ENCODE peak calls at places on chromosomes 2 and 18, in ten cellular contexts. W is GM23248, L is fibroblast of lung, P is HCT116, X is colonic mucosa, Y is mammary epithelial cell, Q is endodermal cell, A is Karpas-422, J is MM.1S, B is PC-3. V is an unnamed sample. For H3K36me3 and H3K27me3, the result is how much of the 10 kb centered on the place peaks cover.

GRCh38 chr2:127410871-127411396 is 7.3 kb upstream of the PROC start:
- DNase-seq in A (no peak), W (peak), B (peak), Q (no peak), X (no peak), P (no peak), L (peak), Y (no peak), J (peak), V (peak)

GRCh38 chr2:23988371-23988770 is 21.5 kb upstream of the MFSD2B start:
- DNase-seq in W (peak), Y (peak), A (peak), X (no peak), P (no peak), J (peak), B (peak), Q (no peak), L (peak), V (peak)

GRCh38 chr2:20602803-20603202 is 48.1 kb downstream of the HS1BP3 start:
- DNase-seq in B (peak), X (no peak), Q (no peak), A (no peak), W (no peak), Y (no peak), P (no peak), J (no peak), L (no peak), V (no peak)

GRCh38 chr2:185978634-185979405 is 240.2 kb downstream of the FSIP2 start:
- DNase-seq in Y (peak), X (no peak), J (no peak), A (no peak), Q (no peak), L (peak), W (peak), B (peak), P (peak), V (peak)

GRCh38 chr2:164617466-164617865 is 3.8 kb downstream of the GRB14 start:
- DNase-seq in L (no peak), X (no peak), J (no peak), A (no peak), W (peak), P (no peak), Y (peak), B (peak), Q (no peak), V (no peak)

GRCh38 chr2:173752152-173752551 is 213.0 kb downstream of the SP3 start:
- DNase-seq in B (peak), Y (no peak), X (no peak), L (peak), A (peak), W (peak), J (peak), Q (peak), P (peak), V (peak)

GRCh38 chr2:230250231-230250630 is 24.7 kb downstream of the SP140 start:
- DNase-seq in P (no peak), Y (no peak), J (no peak), W (no peak), B (no peak), X (no peak), L (no peak), Q (no peak), A (no peak), V (no peak)

GRCh38 chr2:94987074-94988020 is 38.2 kb upstream of the MAL start:
- DNase-seq in Q (no peak), Y (no peak), P (no peak), B (no peak), L (no peak), X (no peak), J (no peak), A (no peak), W (no peak), V (no peak)

GRCh38 chr2:64937341-64938230 is 51.6 kb upstream of the SLC1A4 start:
- DNase-seq in A (no peak), B (no peak), Q (no peak), L (no peak), Y (no peak), J (peak), W (no peak), X (no peak), P (no peak), V (no peak)

GRCh38 chr2:171185941-171186340 is 25.2 kb upstream of the TLK1 start:
- DNase-seq in X (no peak), Q (no peak), J (no peak), A (no peak), W (peak), B (peak), P (no peak), L (peak), Y (no peak), V (peak)

GRCh38 chr2:180324191-180324590 is 317.1 kb upstream of the CWC22 start:
- DNase-seq in B (no peak), Y (peak), Q (no peak), X (no peak), L (no peak), W (peak), J (no peak), A (no peak), P (no peak), V (no peak)

GRCh38 chr18:57466307-57466706 is 31.1 kb downstream of the ONECUT2 start:
- DNase-seq in B (peak), J (no peak), X (no peak), A (no peak), L (no peak), W (peak), Y (no peak), P (no peak), Q (no peak), V (no peak)

GRCh38 chr18:58390399-58390798 is 238.5 kb downstream of the ALPK2 start:
- DNase-seq in B (no peak), A (no peak), L (no peak), Y (no peak), Q (peak), X (no peak), W (no peak), P (no peak), J (no peak), V (no peak)

GRCh38 chr2:176079851-176080539 is 3.8 kb downstream of the EVX2 start:
- DNase-seq in J (no peak), P (peak), L (no peak), B (no peak), W (peak), X (no peak), A (no peak), Y (no peak), Q (peak), V (peak)

GRCh38 chr2:24333019-24333540 is 27.3 kb downstream of the ITSN2 start:
- DNase-seq in A (no peak), B (no peak), P (no peak), L (no peak), W (no peak), Q (no peak), Y (no peak), X (no peak), J (no peak), V (no peak)

GRCh38 chr2:220090050-220090449 is 462.6 kb downstream of the SLC4A3 start:
- DNase-seq in P (no peak), Q (no peak), B (peak), Y (peak), A (no peak), L (no peak), W (peak), J (no peak), X (no peak), V (peak)

GRCh38 chr2:226475650-226476049 is 324.0 kb downstream of the IRS1 start:
- DNase-seq in W (peak), P (peak), A (no peak), J (no peak), L (peak), X (no peak), B (peak), Q (no peak), Y (peak), V (peak)

GRCh38 chr2:68722712-68723111 is 11.9 kb upstream of the ARHGAP25 start:
- DNase-seq in Q (peak), L (no peak), X (no peak), J (no peak), W (peak), B (no peak), A (peak), P (peak), Y (no peak), V (no peak)

GRCh38 chr2:224171226-224171625 is 132.1 kb upstream of the SERPINE2 start:
- DNase-seq in Y (no peak), A (no peak), J (no peak), X (peak), Q (no peak), P (no peak), B (no peak), W (no peak), L (no peak), V (no peak)

DNA sequence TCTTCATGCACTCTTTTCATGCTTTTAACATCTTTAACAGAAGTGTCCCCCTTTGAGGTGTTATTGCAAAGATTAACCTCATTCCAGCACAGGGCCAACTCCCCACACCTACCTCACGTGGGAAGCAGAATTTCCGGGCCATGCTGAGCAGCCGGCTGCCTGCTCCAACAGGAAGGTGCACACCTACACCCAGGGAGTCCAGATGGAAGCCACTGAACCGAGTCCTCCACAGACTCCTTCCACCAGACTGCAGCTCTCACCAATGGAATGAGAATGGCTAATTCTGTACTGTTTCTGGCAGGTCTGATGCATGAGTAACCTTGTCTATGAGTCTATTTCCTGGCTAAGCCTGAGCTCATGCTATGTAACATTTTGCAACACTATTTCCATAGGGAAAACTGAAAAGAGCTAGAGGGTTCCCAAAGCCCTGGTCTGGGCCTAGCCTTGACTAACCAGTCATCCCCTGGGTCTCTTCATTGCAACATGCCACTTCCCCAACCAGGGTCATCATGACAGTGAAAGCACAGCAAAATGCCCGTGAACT is 11.0 kb downstream of the ERFE start:
- DNase-seq in L (peak), P (no peak), X (no peak), Y (peak), W (peak), J (no peak), B (peak), Q (no peak), A (no peak), V (peak)
- H3K36me3 ChIP-seq in L (under half), P (under half), X (under half), Y (under half), W (under half), J (under half), B (under half), Q (half or more), A (under half), V (under half)

DNA sequence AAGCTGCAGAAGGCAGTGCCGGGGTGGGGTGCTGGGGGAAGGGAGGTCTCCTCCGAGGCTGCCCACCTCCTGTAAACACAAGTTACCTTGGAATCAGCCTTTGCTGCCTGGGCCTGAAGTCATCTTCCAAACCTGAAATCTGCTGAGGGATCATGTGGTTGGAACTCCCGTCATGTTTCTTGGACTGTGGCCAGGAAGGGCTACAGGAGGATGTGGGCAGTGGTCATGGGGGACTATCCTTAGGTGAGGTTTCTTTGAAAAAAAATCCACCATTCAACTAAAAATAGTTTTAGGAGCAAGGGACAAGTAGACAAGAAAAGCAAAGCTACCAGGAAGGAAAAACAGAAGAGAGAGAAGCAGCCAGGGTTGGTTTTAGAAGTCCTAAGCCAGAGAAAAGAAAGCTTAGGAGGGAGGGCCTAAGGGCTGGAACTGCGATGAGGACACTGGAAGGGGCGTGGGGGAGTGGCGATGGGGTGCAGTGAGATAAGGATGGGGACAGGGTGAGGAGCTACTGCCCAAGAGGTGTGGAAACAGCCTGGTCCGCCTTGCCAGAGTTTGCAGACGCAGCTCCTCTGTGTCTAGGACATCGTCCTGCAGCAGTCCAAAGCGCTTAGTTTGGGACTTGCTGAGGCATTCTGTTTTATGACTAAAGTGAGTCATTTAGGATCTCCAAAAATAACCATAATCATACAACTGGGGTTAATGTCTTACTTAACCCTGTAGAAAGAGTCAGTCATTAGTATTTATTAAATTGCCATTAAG is 74.5 kb downstream of the CDK15 start:
- DNase-seq in B (peak), W (peak), J (no peak), P (no peak), X (no peak), L (peak), Y (no peak), Q (no peak), A (no peak), V (peak)
- H3K27me3 ChIP-seq in B (under half), W (under half), J (under half), P (half or more), X (under half), L (under half), Y (under half), Q (under half), A (under half), V (under half)

DNA sequence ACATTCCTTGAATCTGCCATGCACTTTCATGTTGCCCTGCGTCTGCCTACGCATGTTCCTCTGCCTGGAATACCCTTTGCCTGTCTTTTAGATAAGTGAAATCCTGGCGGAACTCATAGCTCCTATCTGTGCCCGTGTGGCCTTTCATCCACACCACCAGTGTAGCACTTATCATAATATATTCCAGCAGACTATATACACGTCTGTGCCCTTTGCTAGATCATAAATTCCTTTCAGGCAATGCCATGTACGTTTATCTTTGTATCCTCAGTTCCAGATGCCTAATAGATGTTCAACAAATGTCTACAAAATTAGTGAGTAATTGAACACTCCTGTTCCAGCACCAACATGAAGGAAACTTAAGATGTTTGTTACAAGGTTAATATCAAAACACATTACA is 106.9 kb downstream of the COLEC12 start:
- DNase-seq in X (no peak), Y (no peak), W (no peak), A (no peak), Q (no peak), P (no peak), J (no peak), L (no peak), B (no peak), V (no peak)
- H3K9ac ChIP-seq in X (no peak), Y (no peak), W (no peak), A (no peak), Q (no peak), P (no peak), J (no peak), L (no peak), B (no peak), V (no peak)

GRCh38 chr18:77000527-77000926 is 132.1 kb downstream of the MBP start:
- DNase-seq in J (peak), P (no peak), W (peak), A (peak), Q (peak), Y (peak), B (peak), L (peak), X (peak), V (peak)

GRCh38 chr18:76999077-76999476 is 133.5 kb downstream of the MBP start:
- DNase-seq in X (no peak), J (no peak), Y (no peak), P (no peak), B (no peak), A (no peak), Q (no peak), W (no peak), L (no peak), V (no peak)

GRCh38 chr18:77001041-77001440 is 131.5 kb downstream of the MBP start:
- DNase-seq in X (no peak), P (no peak), Q (peak), L (no peak), Y (no peak), J (no peak), W (no peak), A (no peak), B (no peak), V (no peak)

GRCh38 chr18:76995896-76996295 is 136.7 kb downstream of the MBP start:
- DNase-seq in L (no peak), B (no peak), A (no peak), J (no peak), W (no peak), Q (no peak), Y (no peak), X (no peak), P (no peak), V (no peak)

GRCh38 chr18:76997951-76998808 is 134.4 kb downstream of the MBP start:
- DNase-seq in Q (peak), W (no peak), P (no peak), A (no peak), L (no peak), Y (no peak), B (no peak), J (no peak), X (no peak), V (no peak)
- H3K36me3 ChIP-seq in Q (under half), W (under half), P (under half), A (under half), L (under half), Y (under half), B (under half), J (under half), X (under half), V (under half)

GRCh38 chr2:218876562-218877219 is 4.0 kb upstream of the WNT10A start:
- DNase-seq in L (peak), B (peak), W (peak), Y (peak), X (peak), J (peak), Q (peak), P (peak), A (peak), V (peak)

GRCh38 chr2:218877331-218877730 is 3.3 kb upstream of the WNT10A start:
- DNase-seq in Y (no peak), Q (peak), X (no peak), A (no peak), B (no peak), W (no peak), J (no peak), L (no peak), P (no peak), V (no peak)

GRCh38 chr2:218873359-218874194 is 7.1 kb upstream of the WNT10A start:
- DNase-seq in Q (peak), A (no peak), J (no peak), B (no peak), P (no peak), L (no peak), X (no peak), Y (no peak), W (no peak), V (no peak)

GRCh38 chr2:218877891-218878290 is 2.8 kb upstream of the WNT10A start:
- DNase-seq in W (no peak), B (no peak), Y (no peak), A (no peak), X (no peak), P (no peak), Q (peak), J (no peak), L (no peak), V (no peak)

DNA sequence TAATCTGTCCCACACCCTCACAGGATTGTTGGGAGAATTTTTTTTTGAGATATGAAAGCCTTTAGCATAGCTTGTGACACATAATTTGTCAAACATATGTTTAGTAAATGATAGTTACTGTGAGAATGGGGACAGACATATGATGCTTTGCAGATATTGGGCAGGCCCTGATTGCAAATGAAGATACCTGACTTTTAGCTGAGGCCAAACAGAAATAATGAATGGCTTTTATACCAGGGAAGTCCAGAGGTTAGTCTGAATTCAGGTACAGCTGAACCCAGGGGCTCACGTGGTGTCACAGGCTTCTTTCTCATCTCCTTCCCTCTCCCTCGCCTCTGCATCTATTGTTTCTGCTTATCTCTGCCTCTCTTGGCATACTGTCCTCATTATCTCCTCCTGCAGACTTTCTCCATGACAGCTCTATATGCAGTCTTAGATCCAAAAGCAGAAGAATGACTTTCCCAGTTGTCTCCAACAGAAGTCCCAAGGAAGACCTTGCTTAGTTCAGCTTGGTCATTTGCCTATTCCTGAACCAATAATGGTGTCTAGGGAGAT is 4.9 kb upstream of the WNT10A start:
- DNase-seq in W (no peak), J (no peak), L (no peak), Y (no peak), B (no peak), P (no peak), X (no peak), A (no peak), Q (no peak), V (no peak)
- H3K27me3 ChIP-seq in W (half or more), J (under half), L (half or more), Y (under half), B (under half), P (under half), X (half or more), A (under half), Q (half or more), V (half or more)

V was measured in adipocyte.